ENCODE peak calls at places on chromosome 10, in four cellular contexts. O, I, X and A are unnamed samples.

GRCh38 chr10:11913184-11913641 is 90.1 kb downstream of the PROSER2 start:
- DNase-seq in I (no peak), X (peak), O (no peak), A (no peak)

GRCh38 chr10:10903620-10904019 is 114.1 kb upstream of the CELF2 start:
- DNase-seq in X (no peak), I (no peak), O (no peak), A (no peak)

GRCh38 chr10:123043409-123043925 is 34.7 kb downstream of the ACADSB start:
- DNase-seq in I (peak), O (no peak), X (peak), A (no peak)

GRCh38 chr10:28532223-28532508 is 752 bp upstream of the WAC start:
- DNase-seq in O (no peak), X (no peak), I (no peak), A (no peak)

GRCh38 chr10:9786576-9786975 is 1231.1 kb upstream of the CELF2 start:
- DNase-seq in O (no peak), I (no peak), X (no peak), A (no peak)

GRCh38 chr10:79475877-79476276 is 30.5 kb upstream of the ZCCHC24 start:
- DNase-seq in I (no peak), X (no peak), O (no peak), A (no peak)

GRCh38 chr10:68297264-68297663 is 34.6 kb upstream of the HNRNPH3 start:
- DNase-seq in I (no peak), O (no peak), X (no peak), A (no peak)

GRCh38 chr10:7085147-7085912 is 325.5 kb downstream of the SFMBT2 start:
- DNase-seq in O (no peak), I (no peak), X (no peak), A (no peak)

GRCh38 chr10:61791216-61791615 is 110.3 kb upstream of the ARID5B start:
- DNase-seq in I (no peak), X (no peak), O (no peak), A (no peak)

GRCh38 chr10:131899695-131900349 is 986 bp upstream of the PPP2R2D start:
- DNase-seq in X (no peak), I (no peak), O (no peak), A (no peak)

GRCh38 chr10:86988501-86988900 is 20.2 kb downstream of the ADIRF start:
- DNase-seq in I (no peak), O (no peak), X (no peak), A (no peak)

DNA sequence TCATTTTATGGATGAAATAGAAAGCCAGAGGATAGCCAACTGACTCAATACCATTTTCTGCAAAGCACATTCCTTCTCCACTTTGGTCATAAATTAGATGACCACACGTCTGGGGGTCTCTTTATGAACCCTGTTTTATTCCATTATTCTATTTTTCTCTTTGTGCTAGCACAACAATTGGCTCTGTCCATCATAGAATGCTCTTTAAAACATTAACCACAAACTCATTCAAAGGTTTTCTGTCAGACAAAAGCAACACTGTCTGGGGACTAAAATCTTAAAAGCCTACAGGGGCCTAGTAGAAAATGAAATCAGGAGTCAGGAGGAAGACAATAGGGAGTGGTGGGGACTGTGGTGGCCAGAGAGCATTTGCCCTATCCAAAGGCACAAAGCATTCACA is 4.3 kb downstream of the CUBN start:
- DNase-seq in X (no peak), I (no peak), O (no peak), A (no peak)
- H3K27ac ChIP-seq in X (no peak), I (no peak), O (no peak), A (no peak)

DNA sequence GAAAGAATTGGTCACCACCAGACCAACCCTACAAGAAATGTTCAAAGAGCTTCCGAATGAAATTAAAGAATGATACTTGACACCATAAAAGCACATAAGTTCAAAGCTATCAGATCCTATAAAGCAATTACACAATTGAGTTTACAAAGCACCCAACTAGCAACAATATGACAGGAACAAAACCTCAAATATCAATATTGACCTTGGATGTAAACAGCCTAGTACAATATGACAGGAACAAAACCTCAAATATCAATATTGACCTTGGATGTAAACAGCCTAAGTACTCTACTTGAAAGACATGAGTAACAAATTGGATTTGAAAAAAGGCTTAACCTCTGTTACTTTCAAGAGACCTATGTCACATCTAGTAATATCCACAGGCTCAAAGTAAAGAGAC is 1201.4 kb downstream of the XPNPEP1 start:
- DNase-seq in I (no peak), O (no peak), X (no peak), A (no peak)
- H3K27ac ChIP-seq in I (no peak), O (no peak), X (no peak), A (no peak)

GRCh38 chr10:58995058-58995596 is 181.3 kb upstream of the PHYHIPL start:
- DNase-seq in I (no peak), O (no peak), X (no peak), A (no peak)

GRCh38 chr10:58996866-58997265 is 179.6 kb upstream of the PHYHIPL start:
- DNase-seq in O (no peak), I (no peak), X (no peak), A (no peak)

GRCh38 chr10:58994226-58995057 is 182.0 kb upstream of the PHYHIPL start:
- DNase-seq in O (no peak), I (no peak), X (no peak), A (no peak)

GRCh38 chr10:58993480-58994221 is 182.8 kb upstream of the PHYHIPL start:
- DNase-seq in I (no peak), X (no peak), O (no peak), A (no peak)

GRCh38 chr10:58996063-58996462 is 180.4 kb upstream of the PHYHIPL start:
- DNase-seq in I (no peak), O (no peak), X (no peak), A (no peak)
- H3K27ac ChIP-seq in I (no peak), O (no peak), X (no peak), A (peak)

GRCh38 chr10:103890194-103890658 is 27.8 kb downstream of the STN1 start:
- DNase-seq in I (peak), X (no peak), O (no peak), A (no peak)

GRCh38 chr10:103890688-103891087 is 27.3 kb downstream of the STN1 start:
- DNase-seq in O (no peak), X (no peak), I (no peak), A (no peak)

GRCh38 chr10:103885617-103886016 is 30.2 kb upstream of the SH3PXD2A start:
- DNase-seq in O (no peak), I (no peak), X (no peak), A (no peak)

GRCh38 chr10:103889121-103889720 is 28.8 kb downstream of the STN1 start:
- DNase-seq in O (no peak), I (no peak), X (no peak), A (no peak)

GRCh38 chr10:103888113-103888841 is 29.7 kb downstream of the STN1 start:
- DNase-seq in X (no peak), O (peak), I (peak), A (no peak)
- H3K27ac ChIP-seq in X (no peak), O (peak), I (peak), A (peak)

DNA sequence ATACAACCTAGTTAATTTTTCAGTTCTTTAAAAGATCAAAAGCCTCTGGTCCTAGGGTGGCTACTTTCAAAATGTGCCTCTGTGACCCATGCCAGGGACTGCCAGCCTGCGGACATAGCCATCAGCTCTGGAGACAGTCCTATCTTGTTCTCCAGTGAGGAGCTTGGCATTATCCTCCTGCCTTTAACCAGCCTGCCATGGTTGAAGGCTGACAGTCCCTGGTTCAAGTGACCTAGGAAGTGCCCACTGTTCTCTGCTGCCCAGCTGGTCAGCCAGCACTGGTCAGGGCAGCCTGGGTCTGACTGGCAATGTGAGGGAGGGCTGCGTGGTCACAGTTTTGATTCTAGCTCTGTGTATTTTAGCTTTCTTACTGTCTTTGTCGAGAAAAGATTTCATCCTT is 18.1 kb upstream of the ARHGAP22 start:
- DNase-seq in O (no peak), X (no peak), I (no peak), A (no peak)
- H3K27ac ChIP-seq in O (no peak), X (no peak), I (no peak), A (no peak)

GRCh38 chr10:54064215-54064614 is 736.8 kb downstream of the PCDH15 start:
- DNase-seq in X (no peak), I (no peak), O (no peak), A (no peak)
- H3K27ac ChIP-seq in X (no peak), I (no peak), O (no peak), A (no peak)